ENCODE peak calls at places on chromosomes 16 and 17, in eight cellular contexts. M, N, L, V, O, Q, S and T are unnamed samples. For H3K4me1, the result is how much of the 10 kb centered on the place peaks cover.

GRCh38 chr17:79120259-79120658 is 45.6 kb downstream of the ENGASE start:
- DNase-seq in Q (no peak), M (no peak), O (no peak), V (no peak), S (no peak), N (no peak), L (no peak), T (no peak)

GRCh38 chr17:65664296-65664695 is 102.8 kb upstream of the AXIN2 start:
- DNase-seq in L (no peak), M (no peak), Q (no peak), S (peak), O (no peak), V (no peak), N (no peak), T (no peak)

GRCh38 chr17:68993112-68993511 is 37.9 kb upstream of the ABCA8 start:
- DNase-seq in V (no peak), O (no peak), L (no peak), N (no peak), M (no peak), S (peak), Q (no peak), T (no peak)

GRCh38 chr16:69499541-69500255 is 66.1 kb upstream of the NFAT5 start:
- DNase-seq in M (no peak), V (no peak), Q (no peak), S (no peak), N (no peak), L (no peak), O (no peak), T (no peak)

GRCh38 chr17:6313835-6314234 is 121.1 kb downstream of the AIPL1 start:
- DNase-seq in N (no peak), M (no peak), S (no peak), Q (no peak), O (no peak), L (no peak), V (no peak), T (no peak)

GRCh38 chr16:72429566-72430160 is 257.7 kb upstream of the PMFBP1 start:
- DNase-seq in V (no peak), O (no peak), Q (no peak), N (no peak), M (no peak), L (no peak), S (no peak), T (no peak)

GRCh38 chr17:22470411-22471175 is 778.3 kb downstream of the KCNJ18 start:
- DNase-seq in O (no peak), V (no peak), N (no peak), S (no peak), Q (no peak), M (no peak), L (no peak), T (no peak)

GRCh38 chr17:6509295-6509771 is 47.0 kb downstream of the PITPNM3 start:
- DNase-seq in V (no peak), N (no peak), M (no peak), S (peak), O (no peak), L (peak), Q (no peak), T (no peak)

DNA sequence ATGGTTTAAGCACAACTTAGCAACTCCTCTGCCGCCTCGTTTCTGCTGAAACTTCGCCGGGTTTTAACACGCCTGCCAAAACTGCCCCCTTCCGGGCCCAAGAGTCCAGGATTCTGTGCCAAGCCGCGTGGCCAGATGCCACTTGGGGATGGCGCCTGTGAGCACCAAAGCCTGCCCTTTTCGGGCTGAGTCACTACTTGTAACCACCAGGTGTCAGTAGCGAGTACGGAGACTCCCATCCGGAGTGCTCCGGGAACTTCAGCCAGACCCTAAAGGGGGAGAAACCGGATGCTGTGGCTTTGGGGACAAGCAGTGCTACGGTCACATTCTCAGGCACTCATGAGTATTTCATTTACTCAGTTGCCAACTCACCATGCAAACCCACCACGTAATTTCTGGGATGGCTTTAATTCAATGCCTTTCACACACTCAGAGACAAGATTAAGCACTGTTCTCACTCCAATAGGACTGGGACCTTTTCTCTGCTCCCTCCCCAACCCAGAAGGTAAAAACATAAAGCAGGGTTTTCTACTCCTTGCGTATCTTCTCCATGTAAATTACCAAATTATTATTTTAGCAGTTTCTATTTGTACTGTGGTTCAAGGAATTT is 7.7 kb downstream of the PMP22 start:
- DNase-seq in L (peak), V (peak), O (peak), N (peak), Q (peak), M (peak), S (peak), T (peak)
- H3K4me1 ChIP-seq in L (under half), V (under half), O (under half), N (under half), Q (under half), M (under half), S (under half), T (under half)

GRCh38 chr17:67007266-67007665 is 37.1 kb upstream of the CACNG1 start:
- DNase-seq in S (no peak), N (no peak), L (no peak), M (no peak), O (no peak), Q (no peak), V (no peak), T (no peak)
- H3K4me3 ChIP-seq in S (no peak), N (no peak), L (no peak), M (no peak), O (no peak), Q (no peak), V (no peak), T (no peak)

GRCh38 chr16:50274771-50275415 is 8.5 kb downstream of the ADCY7 start:
- DNase-seq in Q (no peak), M (peak), S (no peak), O (no peak), V (no peak), L (no peak), N (no peak), T (no peak)
- TF ChIP-seq POLR2A in Q (no peak), M (no peak), S (no peak), O (no peak), V (no peak), L (no peak), N (no peak), T (no peak)

DNA sequence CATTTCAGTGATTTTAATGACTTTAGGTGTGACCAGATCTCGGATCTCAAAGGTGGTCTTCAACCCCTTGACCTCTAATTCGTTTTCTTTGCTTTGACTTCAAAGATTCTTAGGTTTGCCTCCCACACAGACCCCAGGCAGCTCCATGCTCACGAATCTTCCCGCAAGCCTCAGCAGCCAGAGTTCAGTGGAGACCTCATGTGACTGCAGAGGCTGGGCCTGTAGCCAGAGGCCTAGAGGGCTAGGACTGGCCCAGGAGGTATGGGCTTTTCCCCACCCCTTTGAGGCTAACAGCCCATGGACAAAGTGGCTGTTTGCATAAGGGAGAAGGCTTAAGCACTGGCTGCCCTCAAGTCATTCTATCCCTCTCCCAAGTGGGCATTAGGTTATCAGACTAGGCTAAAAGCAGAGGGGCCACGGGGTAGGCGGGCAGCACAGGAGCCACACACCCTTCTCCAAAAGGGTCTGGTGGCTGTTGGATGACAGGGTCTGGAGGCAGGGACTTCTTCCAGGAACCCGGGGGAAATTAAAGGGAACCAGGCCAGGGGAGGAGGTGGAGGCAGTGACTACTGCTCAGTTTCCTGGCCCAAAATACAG is 2.9 kb downstream of the HIRIP3 start:
- DNase-seq in M (no peak), O (no peak), V (no peak), Q (no peak), N (no peak), L (no peak), S (peak), T (no peak)
- H3K4me1 ChIP-seq in M (under half), O (under half), V (under half), Q (under half), N (under half), L (under half), S (under half), T (under half)